ENCODE peak calls at places on chromosomes 1 and 21, in eight cellular contexts. U is NCI-H345; E is M059J; H is activated CD4-positive, alpha-beta T cell treated with anti-CD3 and anti-CD28 coated beads, Interleukin-2, amount 50 U/mL, for 1 hour; P is GM04504; K is T1000; L is islet precursor cell; Q is AG04450. W is an unnamed sample.

GRCh38 chr1:64595871-64596515 is 126.1 kb downstream of the CACHD1 start:
- DNase-seq in P (no peak), L (no peak), U (no peak), Q (no peak), E (no peak), H (no peak), K (no peak), W (no peak)

GRCh38 chr1:196997428-196997827 is 20.1 kb downstream of the CFHR5 start:
- DNase-seq in K (peak; percentile 3), E (peak; percentile 52), Q (no peak), P (peak; percentile 38), U (no peak), H (no peak), L (no peak), W (no peak)

GRCh38 chr21:37371041-37371397 is 4.4 kb downstream of the DYRK1A start:
- DNase-seq in U (no peak), H (no peak), L (no peak), P (no peak), Q (no peak), E (no peak), K (no peak), W (no peak)

GRCh38 chr1:230865062-230865817 is 3.1 kb downstream of the C1orf198 start:
- DNase-seq in L (no peak), P (no peak), H (no peak), K (no peak), U (no peak), Q (no peak), E (no peak), W (no peak)

GRCh38 chr1:231443363-231443762 is 21.3 kb upstream of the EGLN1 start:
- DNase-seq in Q (no peak), H (no peak), P (no peak), E (no peak), U (no peak), L (no peak), K (no peak), W (no peak)

GRCh38 chr1:81733465-81733864 is 67.3 kb upstream of the ADGRL2 start:
- DNase-seq in P (no peak), K (no peak), Q (no peak), H (no peak), L (no peak), E (no peak), U (no peak), W (no peak)

GRCh38 chr1:98914547-98914946 is 90.1 kb downstream of the PLPPR5 start:
- DNase-seq in U (no peak), L (no peak), P (no peak), K (no peak), E (no peak), H (no peak), Q (no peak), W (no peak)

GRCh38 chr1:39205102-39205780 is 746 bp downstream of the MACF1 start:
- DNase-seq in L (peak; percentile 95), Q (no peak), E (peak; percentile 97), K (peak; percentile 44), P (peak; percentile 61), U (no peak), H (peak; percentile 55), W (peak; percentile 63)

GRCh38 chr1:189619682-189620332 is 857.9 kb downstream of the BRINP3 start:
- DNase-seq in Q (peak; percentile 64), L (no peak), E (peak; percentile 80), U (peak; percentile 18), H (no peak), K (peak; percentile 3), P (no peak), W (no peak)

GRCh38 chr1:183676515-183677189 is 23.5 kb upstream of the APOBEC4 start:
- DNase-seq in Q (no peak), U (no peak), K (peak; percentile 20), L (peak; percentile 71), H (no peak), E (peak; percentile 66), P (peak; percentile 56), W (no peak)

GRCh38 chr21:41897690-41898089 is 18.5 kb upstream of the PRDM15 start:
- DNase-seq in K (no peak), L (no peak), E (no peak), Q (no peak), U (peak; percentile 47), P (no peak), H (no peak), W (no peak)

GRCh38 chr1:229131243-229132105 is 139.4 kb upstream of the RAB4A start:
- DNase-seq in P (no peak), K (no peak), U (no peak), L (no peak), Q (no peak), H (no peak), E (no peak), W (no peak)

GRCh38 chr21:40070871-40071270 is 203.6 kb downstream of the PCP4 start:
- DNase-seq in Q (no peak), H (no peak), L (no peak), E (no peak), P (no peak), U (no peak), K (no peak), W (no peak)

GRCh38 chr1:97668945-97669344 is 251.9 kb downstream of the DPYD start:
- DNase-seq in U (no peak), K (no peak), L (no peak), Q (no peak), P (peak; percentile 32), E (peak; percentile 41), H (no peak), W (no peak)

GRCh38 chr21:42403611-42404231 is at the start of gene UBASH3A:
- DNase-seq in E (no peak), K (no peak), Q (no peak), U (no peak), P (no peak), H (peak; percentile 49), L (no peak), W (peak; percentile 68)

GRCh38 chr21:42623684-42624083 is 29.7 kb upstream of the PDE9A start:
- DNase-seq in E (no peak), U (no peak), H (no peak), P (no peak), Q (no peak), L (peak; percentile 35), K (no peak), W (no peak)

GRCh38 chr1:229406798-229407197 is 27.1 kb downstream of the ACTA1 start:
- DNase-seq in Q (no peak), K (no peak), E (no peak), P (no peak), L (peak; percentile 85), H (no peak), U (no peak), W (no peak)

GRCh38 chr21:44902268-44903053 is 18.2 kb downstream of the ITGB2 start:
- DNase-seq in E (no peak), U (no peak), H (no peak), K (no peak), Q (no peak), P (no peak), L (no peak), W (no peak)

GRCh38 chr1:206737729-206738222 is 32.8 kb upstream of the IL19 start:
- DNase-seq in P (no peak), H (no peak), Q (no peak), E (peak; percentile 58), U (no peak), L (no peak), K (no peak), W (no peak)

GRCh38 chr21:42089093-42089631 is 18.0 kb downstream of the UMODL1 start:
- DNase-seq in E (no peak), U (no peak), K (no peak), L (no peak), P (no peak), H (no peak), Q (no peak), W (no peak)

GRCh38 chr1:18907021-18907913 is 4.9 kb upstream of the ALDH4A1 start:
- DNase-seq in H (peak; percentile 56), U (peak; percentile 56), L (peak; percentile 79), K (peak; percentile 54), Q (no peak), P (no peak), E (peak; percentile 62), W (peak; percentile 44)

GRCh38 chr1:174726167-174726879 is 273.4 kb upstream of the CACYBP start:
- DNase-seq in H (no peak), U (no peak), E (peak; percentile 37), Q (peak; percentile 13), K (no peak), L (no peak), P (no peak), W (no peak)

GRCh38 chr1:150931773-150932172 is 5.6 kb downstream of the SETDB1 start:
- DNase-seq in H (no peak), U (no peak), K (no peak), P (no peak), E (peak; percentile 58), L (no peak), Q (no peak), W (no peak)

GRCh38 chr21:34962586-34963222 is 86.4 kb downstream of the RUNX1 start:
- DNase-seq in U (no peak), E (no peak), H (no peak), L (no peak), Q (no peak), P (no peak), K (no peak), W (no peak)

GRCh38 chr1:204074274-204075115 is 1.6 kb downstream of the SOX13 start:
- DNase-seq in P (no peak), L (peak; percentile 84), E (peak; percentile 76), K (peak; percentile 25), H (no peak), U (peak; percentile 48), Q (no peak), W (no peak)

GRCh38 chr21:38171723-38172344 is 85.0 kb upstream of the KCNJ15 start:
- DNase-seq in K (peak; percentile 67), H (no peak), P (no peak), U (no peak), Q (peak; percentile 11), L (peak; percentile 98), E (peak; percentile 91), W (no peak)

GRCh38 chr1:209589863-209590262 is 6.3 kb downstream of the CAMK1G start:
- DNase-seq in P (no peak), U (no peak), H (no peak), L (no peak), K (no peak), Q (no peak), E (no peak), W (no peak)

GRCh38 chr1:12776801-12777557 is 3.4 kb downstream of the PRAMEF12 start:
- DNase-seq in P (no peak), L (peak; percentile 37), K (no peak), H (no peak), E (no peak), U (no peak), Q (no peak), W (no peak)

GRCh38 chr1:153345187-153346066 is 3.2 kb downstream of the PGLYRP4 start:
- DNase-seq in K (no peak), U (peak; percentile 95), L (peak; percentile 42), P (no peak), E (no peak), Q (no peak), H (no peak), W (no peak)

GRCh38 chr1:223224465-223224864 is 81.4 kb upstream of the TLR5 start:
- DNase-seq in P (no peak), U (no peak), K (no peak), Q (no peak), E (no peak), H (no peak), L (peak; percentile 46), W (no peak)

GRCh38 chr1:221418346-221418745 is 323.5 kb downstream of the DUSP10 start:
- DNase-seq in E (peak; percentile 77), Q (no peak), P (no peak), U (no peak), H (no peak), K (no peak), L (no peak), W (no peak)